ENCODE peak calls at places on chromosomes 12 and 14, in five cellular contexts. X, S, N, R and A are unnamed samples.

GRCh38 chr12:47121146-47121545 is 41.4 kb upstream of the AMIGO2 start:
- DNase-seq in X (no peak), S (no peak), N (no peak), R (no peak), A (no peak)

GRCh38 chr14:29618323-29619067 is 309.2 kb downstream of the PRKD1 start:
- DNase-seq in X (no peak), S (no peak), N (no peak), R (no peak), A (no peak)

GRCh38 chr14:85417396-85417795 is 112.5 kb upstream of the FLRT2 start:
- DNase-seq in X (no peak), S (no peak), N (no peak), R (no peak), A (no peak)

GRCh38 chr14:98579140-98579539 is 692.9 kb downstream of the BCL11B start:
- DNase-seq in X (no peak), S (no peak), N (no peak), R (no peak), A (no peak)

GRCh38 chr14:85702937-85703336 is 173.0 kb downstream of the FLRT2 start:
- DNase-seq in X (no peak), S (no peak), N (no peak), R (no peak), A (no peak)

GRCh38 chr12:26823391-26823790 is 9.6 kb downstream of the ITPR2 start:
- DNase-seq in X (no peak), S (no peak), N (no peak), R (no peak), A (no peak)

GRCh38 chr12:3748620-3749019 is 4.3 kb downstream of the CRACR2A start:
- DNase-seq in X (no peak), S (no peak), N (no peak), R (no peak), A (no peak)

GRCh38 chr12:54421175-54421872 is 2.3 kb upstream of the ITGA5 start:
- DNase-seq in X (no peak), S (no peak), N (no peak), R (no peak), A (no peak)

GRCh38 chr14:89144642-89145041 is 272.4 kb downstream of the FOXN3 start:
- DNase-seq in X (no peak), S (no peak), N (no peak), R (no peak), A (peak; percentile 9)

GRCh38 chr12:89544730-89545184 is 18.9 kb upstream of the POC1B start:
- DNase-seq in X (no peak), S (no peak), N (no peak), R (no peak), A (no peak)

GRCh38 chr12:105928436-105928835 is 210.3 kb downstream of the NUAK1 start:
- DNase-seq in X (no peak), S (no peak), N (no peak), R (no peak), A (no peak)

GRCh38 chr14:88613552-88614010 is 50.7 kb downstream of the ZC3H14 start:
- DNase-seq in X (no peak), S (no peak), N (no peak), R (no peak), A (peak; percentile 86)

GRCh38 chr14:84468153-84468552 is 1061.8 kb upstream of the FLRT2 start:
- DNase-seq in X (no peak), S (no peak), N (no peak), R (no peak), A (no peak)

GRCh38 chr14:104694991-104695659 is 5.7 kb downstream of the INF2 start:
- DNase-seq in X (no peak), S (no peak), N (no peak), R (no peak), A (no peak)

GRCh38 chr12:114777052-114777451 is 93.1 kb upstream of the TBX3 start:
- DNase-seq in X (no peak), S (no peak), N (no peak), R (no peak), A (no peak)

GRCh38 chr14:23008836-23009235 is 1.1 kb downstream of the C14orf93 start:
- DNase-seq in X (no peak), S (no peak), N (no peak), R (no peak), A (no peak)

GRCh38 chr12:40002178-40003169 is 103.4 kb downstream of the SLC2A13 start:
- DNase-seq in X (no peak), S (no peak), N (no peak), R (no peak), A (peak; percentile 54)

GRCh38 chr12:17062296-17063061 is 456.5 kb upstream of the LMO3 start:
- DNase-seq in X (no peak), S (no peak), N (no peak), R (no peak), A (no peak)

DNA sequence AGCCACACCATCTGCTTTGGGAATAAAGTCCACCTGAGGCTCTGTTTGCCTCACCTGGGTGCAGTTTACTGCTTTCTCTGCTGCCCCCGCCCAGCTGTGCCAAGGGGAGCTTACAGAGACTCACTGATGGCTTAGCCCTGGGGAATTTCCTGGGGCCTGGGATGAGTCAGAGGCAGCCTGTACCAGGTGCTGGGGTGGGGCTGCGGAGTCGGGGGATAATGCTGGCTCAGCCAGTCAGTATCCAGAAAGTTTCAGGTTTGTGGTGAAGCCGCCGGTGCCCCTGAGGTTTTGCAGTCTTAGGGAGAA is 22.3 kb downstream of the PLEKHG3 start:
- DNase-seq in X (no peak), S (no peak), N (no peak), R (no peak), A (no peak)
- TF ChIP-seq FOXM1 in X (no peak), S (no peak), N (no peak), R (no peak), A (no peak)

GRCh38 chr12:32671930-32672785 is 6.9 kb upstream of the DNM1L start:
- DNase-seq in X (peak; percentile 54), S (peak; percentile 43), N (no peak), R (peak; percentile 85), A (peak; percentile 51)
- TF ChIP-seq FOXM1 in X (no peak), S (no peak), N (no peak), R (no peak), A (no peak)

GRCh38 chr14:92573761-92574498 is 60.3 kb downstream of the RIN3 start:
- DNase-seq in X (no peak), S (no peak), N (no peak), R (no peak), A (no peak)
- TF ChIP-seq FOXM1 in X (no peak), S (no peak), N (no peak), R (no peak), A (no peak)

GRCh38 chr14:100560999-100561398 is 26.2 kb downstream of the BEGAIN start:
- DNase-seq in X (no peak), S (no peak), N (no peak), R (no peak), A (no peak)
- TF ChIP-seq FOXM1 in X (no peak), S (no peak), N (no peak), R (no peak), A (no peak)

DNA sequence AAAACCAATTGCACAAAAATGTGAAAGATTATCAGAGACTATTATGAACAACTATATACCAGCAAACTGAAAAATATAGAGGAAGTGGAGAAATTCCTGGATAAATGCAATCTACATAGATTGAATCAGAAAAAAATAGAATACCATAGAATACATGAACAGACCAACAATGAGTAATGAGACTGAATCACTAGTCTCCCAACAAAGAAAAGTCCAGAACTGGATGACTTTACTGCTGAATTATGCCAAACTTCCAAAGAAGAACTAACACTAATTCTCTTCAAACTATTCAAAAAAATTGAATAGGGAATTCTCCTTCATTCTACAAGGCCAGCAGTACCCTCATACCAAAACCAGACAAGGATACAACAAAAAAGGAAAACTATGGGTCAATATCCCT is 60.6 kb downstream of the GUCY2C start:
- DNase-seq in X (no peak), S (no peak), N (no peak), R (no peak), A (no peak)
- TF ChIP-seq FOXM1 in X (no peak), S (no peak), N (no peak), R (no peak), A (no peak)

DNA sequence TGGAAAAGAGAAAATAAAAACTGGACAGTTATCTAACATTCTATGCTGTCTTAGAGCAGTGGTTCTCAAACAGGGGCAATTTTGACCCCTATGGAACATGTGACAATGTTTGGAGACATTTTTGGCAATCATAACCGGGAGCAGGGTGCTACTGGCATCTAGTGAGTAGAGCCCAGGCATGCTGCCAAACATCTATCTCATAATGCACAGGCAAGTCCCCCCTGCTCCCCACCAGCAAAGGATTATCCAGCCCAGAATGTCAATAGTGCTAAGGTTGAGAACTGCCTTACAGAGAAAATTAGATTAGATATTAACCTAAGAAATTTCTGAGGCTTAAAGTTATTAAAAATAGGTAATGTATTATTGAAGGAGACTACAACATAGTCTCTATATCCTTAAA is 22.9 kb upstream of the CATSPERB start:
- DNase-seq in X (no peak), S (no peak), N (no peak), R (no peak), A (no peak)
- TF ChIP-seq FOXM1 in X (no peak), S (no peak), N (no peak), R (no peak), A (no peak)

GRCh38 chr12:117228239-117228638 is 38.0 kb upstream of the FBXO21 start:
- DNase-seq in X (no peak), S (no peak), N (no peak), R (no peak), A (no peak)

GRCh38 chr12:117234441-117234840 is 44.2 kb upstream of the FBXO21 start:
- DNase-seq in X (no peak), S (no peak), N (no peak), R (no peak), A (no peak)

GRCh38 chr12:117235261-117235660 is 45.0 kb upstream of the FBXO21 start:
- DNase-seq in X (no peak), S (no peak), N (no peak), R (no peak), A (no peak)

GRCh38 chr12:117227000-117227653 is 36.9 kb upstream of the FBXO21 start:
- DNase-seq in X (no peak), S (no peak), N (no peak), R (no peak), A (no peak)

GRCh38 chr12:117231750-117232149 is 41.5 kb upstream of the FBXO21 start:
- DNase-seq in X (no peak), S (no peak), N (no peak), R (no peak), A (no peak)
- TF ChIP-seq FOXM1 in X (no peak), S (no peak), N (no peak), R (no peak), A (no peak)